ENCODE peak calls at places on chromosomes 13 and 19, in nine cellular contexts. I, O, Z, Y, P, L, R, K and F are unnamed samples.

GRCh38 chr19:10474962-10475451 is 28.1 kb downstream of the KEAP1 start:
- DNase-seq in I (no peak), O (no peak), Z (no peak), Y (no peak), P (no peak), L (no peak), R (no peak), K (no peak), F (no peak)

GRCh38 chr13:106906431-106906996 is 338.6 kb upstream of the ARGLU1 start:
- DNase-seq in I (no peak), O (no peak), Z (no peak), Y (no peak), P (no peak), L (no peak), R (no peak), K (no peak), F (no peak)

GRCh38 chr19:47471733-47472457 is at the start of gene SLC8A2:
- DNase-seq in I (peak; percentile 97), O (peak; percentile 63), Z (peak; percentile 57), Y (no peak), P (no peak), L (peak; percentile 75), R (peak; percentile 53), K (peak; percentile 77), F (peak; percentile 80)

GRCh38 chr13:88761145-88761544 is 1090.0 kb downstream of the SLITRK5 start:
- DNase-seq in I (no peak), O (no peak), Z (no peak), Y (no peak), P (no peak), L (no peak), R (no peak), K (no peak), F (no peak)

GRCh38 chr19:57192064-57192395 is 730 bp downstream of the ZNF264 start:
- DNase-seq in I (peak; percentile 15), O (no peak), Z (peak; percentile 7), Y (no peak), P (no peak), L (no peak), R (no peak), K (peak; percentile 10), F (peak; percentile 11)

GRCh38 chr19:4879041-4879440 is 11.6 kb upstream of the PLIN3 start:
- DNase-seq in I (no peak), O (no peak), Z (no peak), Y (no peak), P (no peak), L (no peak), R (no peak), K (no peak), F (no peak)

GRCh38 chr19:5947435-5947834 is 30.5 kb downstream of the RANBP3 start:
- DNase-seq in I (no peak), O (peak; percentile 93), Z (peak; percentile 83), Y (no peak), P (peak; percentile 90), L (peak; percentile 78), R (no peak), K (peak; percentile 69), F (peak; percentile 68)

GRCh38 chr13:42777476-42777875 is 3.9 kb upstream of the FAM216B start:
- DNase-seq in I (no peak), O (peak; percentile 24), Z (peak; percentile 21), Y (no peak), P (no peak), L (no peak), R (no peak), K (no peak), F (peak; percentile 47)

GRCh38 chr19:31214086-31214485 is 135.2 kb downstream of the TSHZ3 start:
- DNase-seq in I (no peak), O (peak; percentile 99), Z (peak; percentile 100), Y (no peak), P (peak; percentile 95), L (peak; percentile 65), R (peak; percentile 99), K (peak; percentile 100), F (peak; percentile 99)

GRCh38 chr13:22801402-22802003 is 379.3 kb upstream of the SGCG start:
- DNase-seq in I (peak; percentile 38), O (peak; percentile 20), Z (peak; percentile 10), Y (no peak), P (no peak), L (no peak), R (no peak), K (no peak), F (no peak)

GRCh38 chr19:1355974-1356865 is 27.5 kb upstream of the NDUFS7 start:
- DNase-seq in I (peak; percentile 27), O (peak; percentile 44), Z (no peak), Y (no peak), P (no peak), L (no peak), R (no peak), K (peak; percentile 15), F (no peak)

GRCh38 chr19:33681081-33681680 is 59.4 kb downstream of the CHST8 start:
- DNase-seq in I (no peak), O (no peak), Z (no peak), Y (no peak), P (peak; percentile 64), L (peak; percentile 57), R (no peak), K (no peak), F (no peak)

GRCh38 chr19:33685541-33685940 is 63.8 kb downstream of the CHST8 start:
- DNase-seq in I (no peak), O (no peak), Z (no peak), Y (no peak), P (peak; percentile 59), L (peak; percentile 43), R (no peak), K (no peak), F (no peak)

GRCh38 chr19:33684550-33685303 is 63.0 kb downstream of the CHST8 start:
- DNase-seq in I (peak; percentile 54), O (no peak), Z (peak; percentile 0), Y (no peak), P (peak; percentile 72), L (peak; percentile 61), R (no peak), K (no peak), F (no peak)

GRCh38 chr19:33686246-33686645 is 64.5 kb downstream of the CHST8 start:
- DNase-seq in I (no peak), O (no peak), Z (no peak), Y (no peak), P (peak; percentile 53), L (peak; percentile 18), R (no peak), K (no peak), F (no peak)

GRCh38 chr19:33683881-33684549 is 62.3 kb downstream of the CHST8 start:
- DNase-seq in I (peak; percentile 94), O (peak; percentile 7), Z (peak; percentile 22), Y (no peak), P (peak; percentile 69), L (peak; percentile 67), R (no peak), K (peak; percentile 10), F (peak; percentile 42)
- H3K4me3 ChIP-seq in I (peak overlapping the region; percentile 25), O (no peak overlapping the region), Z (no peak overlapping the region), Y (no peak overlapping the region), P (no peak overlapping the region), L (no peak overlapping the region), R (no peak overlapping the region), K (no peak overlapping the region), F (no peak overlapping the region)

GRCh38 chr19:41311072-41311471 is 1.1 kb downstream of the CCDC97 start:
- DNase-seq in I (no peak), O (no peak), Z (no peak), Y (no peak), P (no peak), L (no peak), R (no peak), K (no peak), F (no peak)

GRCh38 chr19:41308450-41309224 is 1.3 kb upstream of the CCDC97 start:
- DNase-seq in I (peak; percentile 87), O (peak; percentile 89), Z (peak; percentile 94), Y (peak; percentile 56), P (peak; percentile 99), L (peak; percentile 93), R (peak; percentile 89), K (peak; percentile 90), F (peak; percentile 77)

GRCh38 chr19:41311613-41312012 is 1.6 kb downstream of the CCDC97 start:
- DNase-seq in I (no peak), O (no peak), Z (no peak), Y (no peak), P (no peak), L (no peak), R (no peak), K (no peak), F (no peak)

GRCh38 chr19:41309225-41310030 is 544 bp upstream of the CCDC97 start:
- DNase-seq in I (no peak), O (peak; percentile 40), Z (no peak), Y (no peak), P (no peak), L (no peak), R (no peak), K (peak; percentile 31), F (no peak)

DNA sequence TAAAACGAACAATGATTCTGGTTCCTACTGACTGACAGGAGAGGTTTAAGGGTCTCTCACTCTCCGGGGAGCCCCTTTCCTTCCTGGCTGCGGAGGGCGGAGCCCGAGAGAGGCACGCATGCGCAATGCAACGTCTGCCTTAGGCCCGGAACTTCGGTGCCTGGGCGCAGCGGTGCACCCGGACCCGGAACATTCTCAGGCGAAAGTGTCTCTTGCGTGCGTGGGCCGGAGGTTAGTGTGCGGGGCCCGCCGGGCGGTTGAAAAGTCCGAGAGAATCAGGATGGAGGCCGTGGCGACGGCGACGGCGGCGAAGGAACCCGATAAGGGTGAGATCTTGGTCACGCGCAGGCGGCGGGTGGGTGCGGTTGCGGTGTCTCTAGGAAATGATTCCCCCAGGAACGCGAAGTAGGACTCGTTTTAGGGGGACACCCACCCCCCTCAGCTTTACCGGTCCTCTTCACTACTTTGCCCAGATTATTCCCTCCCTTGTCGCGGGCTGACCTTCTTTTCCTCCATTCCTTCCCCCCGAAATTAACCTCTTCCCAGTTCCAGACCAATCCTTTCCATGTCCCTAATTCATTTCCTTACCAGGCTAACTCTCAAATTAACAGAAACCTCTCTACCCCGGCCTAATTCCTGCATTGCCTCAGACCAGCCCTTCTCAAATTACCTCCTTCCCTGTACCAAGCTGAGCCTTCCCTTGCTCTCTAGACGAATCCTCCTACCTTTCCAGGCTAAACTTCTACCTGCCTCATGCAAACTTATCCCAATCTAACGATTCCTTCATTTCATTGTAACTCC is at the start of gene CCDC97:
- DNase-seq in I (peak; percentile 94), O (peak; percentile 83), Z (peak; percentile 92), Y (peak; percentile 92), P (peak; percentile 97), L (peak; percentile 95), R (peak; percentile 66), K (peak; percentile 90), F (peak; percentile 93)
- TF ChIP-seq CTCF in I (no peak), O (no peak), Z (no peak), Y (no peak), P (peak; percentile 4), L (no peak), R (no peak), K (no peak), F (no peak)

GRCh38 chr13:97364827-97365226 is 69.1 kb upstream of the RAP2A start:
- DNase-seq in I (no peak), O (no peak), Z (no peak), Y (no peak), P (no peak), L (no peak), R (no peak), K (no peak), F (no peak)
- H3K4me3 ChIP-seq in I (no peak overlapping the region), O (no peak overlapping the region), Z (no peak overlapping the region), Y (no peak overlapping the region), P (no peak overlapping the region), L (no peak overlapping the region), R (no peak overlapping the region), K (no peak overlapping the region), F (no peak overlapping the region)

DNA sequence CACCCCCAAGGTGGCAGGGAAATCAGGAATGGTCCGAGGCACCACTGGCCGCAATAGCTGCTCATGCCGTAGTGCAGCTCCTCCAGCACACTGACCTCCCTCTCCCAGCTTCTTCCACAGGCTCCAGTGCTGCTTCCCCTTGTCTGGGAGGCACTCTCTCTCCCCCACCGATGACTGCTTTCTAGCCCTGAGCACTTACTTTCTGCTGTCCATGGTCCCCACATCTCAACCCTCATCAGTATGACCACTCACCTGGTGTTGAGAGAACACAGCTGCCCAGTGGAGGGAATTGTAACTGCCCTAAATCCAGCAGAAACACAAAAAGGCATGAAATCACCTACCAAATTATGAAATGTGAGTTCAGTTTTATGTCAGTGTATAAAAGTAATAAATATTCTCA is 28.9 kb upstream of the TPP2 start:
- DNase-seq in I (no peak), O (no peak), Z (no peak), Y (no peak), P (no peak), L (no peak), R (no peak), K (no peak), F (no peak)
- TF ChIP-seq CTCF in I (no peak), O (no peak), Z (no peak), Y (no peak), P (no peak), L (no peak), R (no peak), K (no peak), F (no peak)